ENCODE peak calls at places on chromosomes 7 and 10, in five cellular contexts. G is mucosa of descending colon; V is CD8-positive, alpha-beta T cell; Q is Peyer's patch; N is GM13976. A is an unnamed sample.

GRCh38 chr7:131961281-131961680 is 404.9 kb upstream of the PODXL start:
- DNase-seq in G (no peak), V (no peak), Q (no peak), N (no peak), A (no peak)

GRCh38 chr7:135714534-135715009 is 13.4 kb downstream of the SLC13A4 start:
- DNase-seq in G (no peak), V (no peak), Q (no peak), N (no peak), A (no peak)

GRCh38 chr7:105975770-105976428 is 12.8 kb downstream of the CDHR3 start:
- DNase-seq in G (no peak), V (no peak), Q (no peak), N (no peak), A (no peak)

GRCh38 chr7:48899932-48900331 is 24.4 kb upstream of the CDC14C start:
- DNase-seq in G (no peak), V (no peak), Q (no peak), N (no peak), A (no peak)

GRCh38 chr10:17432738-17433137 is 21.7 kb downstream of the ST8SIA6 start:
- DNase-seq in G (no peak), V (no peak), Q (no peak), N (no peak), A (no peak)

GRCh38 chr7:135692055-135692454 is 29.7 kb downstream of the STMP1 start:
- DNase-seq in G (no peak), V (no peak), Q (no peak), N (no peak), A (no peak)

GRCh38 chr10:97173036-97173435 is 12.7 kb downstream of the SLIT1 start:
- DNase-seq in G (no peak), V (no peak), Q (no peak), N (no peak), A (no peak)

GRCh38 chr7:77415822-77416620 is at the start of gene GSAP:
- DNase-seq in G (peak; percentile 87), V (peak; percentile 41), Q (peak; percentile 77), N (peak; percentile 81), A (no peak)

GRCh38 chr10:97003804-97004201 is 171.7 kb downstream of the LCOR start:
- DNase-seq in G (no peak), V (no peak), Q (no peak), N (no peak), A (no peak)

GRCh38 chr10:23702977-23703414 is 264.1 kb downstream of the OTUD1 start:
- DNase-seq in G (peak; percentile 29), V (peak; percentile 19), Q (no peak), N (peak; percentile 34), A (no peak)

GRCh38 chr10:97689637-97690036 is 2.6 kb upstream of the AVPI1 start:
- DNase-seq in G (no peak), V (no peak), Q (no peak), N (no peak), A (no peak)

GRCh38 chr10:124521429-124521871 is 59.8 kb downstream of the LHPP start:
- DNase-seq in G (no peak), V (no peak), Q (no peak), N (no peak), A (no peak)

GRCh38 chr7:131948434-131949053 is 392.1 kb upstream of the PODXL start:
- DNase-seq in G (peak; percentile 57), V (no peak), Q (no peak), N (no peak), A (peak; percentile 50)

GRCh38 chr10:47396311-47396717 is 12.2 kb upstream of the ZNF488 start:
- DNase-seq in G (no peak), V (no peak), Q (no peak), N (no peak), A (no peak)

DNA sequence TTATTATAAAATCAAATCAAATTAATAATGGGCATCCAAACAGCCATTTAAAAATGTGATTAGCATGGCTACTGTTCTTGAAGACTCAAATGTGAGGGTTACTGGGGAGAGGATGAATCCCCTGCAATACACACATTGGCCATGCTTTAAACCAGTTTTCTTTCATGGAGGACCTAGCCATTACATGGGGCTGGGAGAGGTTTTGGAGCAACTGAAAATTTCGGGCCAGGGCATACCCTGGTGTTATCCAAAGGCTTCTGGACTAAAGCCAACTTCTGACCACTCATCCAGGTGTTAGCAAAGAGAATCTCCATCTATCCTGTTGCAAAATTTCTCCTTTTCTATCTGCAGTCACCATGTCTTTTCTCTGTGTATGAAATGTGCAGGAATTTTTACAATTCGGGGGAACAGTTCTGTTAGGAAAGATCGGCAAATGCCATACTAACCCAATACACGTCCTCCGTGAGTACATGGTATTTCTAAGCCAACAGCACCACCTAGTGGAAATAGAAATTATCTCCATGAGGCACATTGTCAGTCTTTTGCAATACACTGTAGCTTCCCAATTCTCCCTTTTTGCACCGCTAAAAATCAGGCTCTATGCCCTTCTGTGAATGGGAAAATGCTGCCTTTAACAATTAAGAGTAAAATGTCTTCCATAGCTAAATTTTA is 47.0 kb upstream of the ZNF107 start:
- DNase-seq in G (no peak), V (no peak), Q (no peak), N (no peak), A (no peak)
- TF ChIP-seq CTCF in G (no peak), V (peak; percentile 71), Q (peak; percentile 50), N (no peak), A (peak; percentile 26)

GRCh38 chr10:88731296-88731695 is 25.2 kb downstream of the LIPK start:
- DNase-seq in G (peak; percentile 56), V (no peak), Q (no peak), N (no peak), A (no peak)

GRCh38 chr10:88730864-88731263 is 24.8 kb downstream of the LIPK start:
- DNase-seq in G (no peak), V (no peak), Q (no peak), N (no peak), A (no peak)

GRCh38 chr10:88733215-88733614 is 26.6 kb upstream of the LIPN start:
- DNase-seq in G (no peak), V (no peak), Q (no peak), N (peak; percentile 40), A (no peak)

GRCh38 chr10:88725798-88726197 is 19.7 kb downstream of the LIPK start:
- DNase-seq in G (no peak), V (no peak), Q (no peak), N (peak; percentile 44), A (no peak)

DNA sequence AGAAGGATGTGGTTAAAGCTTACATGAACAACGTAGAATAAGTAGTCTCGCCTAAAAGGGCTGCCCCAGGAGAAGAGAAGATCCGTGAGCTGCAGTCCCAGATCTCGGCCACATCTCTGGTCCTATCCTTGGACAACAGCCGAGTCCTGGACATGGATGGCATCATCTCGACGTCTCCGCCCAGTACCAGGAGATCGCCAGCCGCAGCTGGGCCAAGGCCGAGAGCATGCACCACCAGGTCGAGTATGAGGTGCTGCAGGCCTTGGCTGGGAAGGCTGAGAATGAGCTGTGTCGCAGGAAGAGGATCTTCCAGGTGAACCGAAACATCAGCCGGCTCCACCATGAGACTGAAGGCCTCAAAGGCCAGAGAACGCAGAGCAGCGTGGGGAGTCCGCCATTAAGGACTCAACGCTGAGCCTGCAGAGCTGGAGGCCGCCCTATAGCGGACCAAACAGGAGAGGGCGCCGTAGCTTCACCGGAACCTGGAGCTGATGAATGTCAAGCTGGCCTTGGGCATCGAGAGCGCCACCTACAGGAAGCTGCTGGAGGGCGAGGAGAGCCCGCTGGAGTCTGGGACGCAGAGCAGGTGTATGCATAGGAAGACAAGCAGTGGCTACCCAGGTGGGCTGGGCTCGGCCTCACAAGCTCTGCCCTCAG is 22.2 kb downstream of the LIPK start:
- DNase-seq in G (peak; percentile 30), V (no peak), Q (no peak), N (peak; percentile 33), A (no peak)
- TF ChIP-seq CTCF in G (no peak), V (no peak), Q (no peak), N (no peak), A (no peak)

GRCh38 chr10:28541695-28542365 is 8.9 kb downstream of the WAC start:
- DNase-seq in G (no peak), V (no peak), Q (no peak), N (no peak), A (no peak)
- TF ChIP-seq CTCF in G (no peak), V (no peak), Q (no peak), N (no peak), A (no peak)

GRCh38 chr7:144391823-144392255 is 11.7 kb downstream of the NOBOX start:
- DNase-seq in G (no peak), V (no peak), Q (no peak), N (peak; percentile 65), A (no peak)
- TF ChIP-seq CTCF in G (peak; percentile 47), V (peak; percentile 84), Q (peak; percentile 65), N (peak; percentile 36), A (peak; percentile 58)

A was measured in coronary artery.